ENCODE peak calls at places on chromosome 3, in four cellular contexts. One of them, this sample, is unnamed.

GRCh38 chr3:120147072-120147871 is 53.0 kb upstream of the GSK3B start:
- DNase-seq in activated effector memory CD4-positive, alpha-beta T cell treated with Interleukin-2 at 50 U/mL for 16 hours: peak; percentile 10
- DNase-seq in GM04504: no peak
- DNase-seq in PC-3: peak; percentile 85
- DNase-seq in this sample: no peak

GRCh38 chr3:6928064-6928463 is 67.1 kb downstream of the GRM7 start:
- DNase-seq in PC-3: peak; percentile 46
- DNase-seq in activated effector memory CD4-positive, alpha-beta T cell treated with Interleukin-2 at 50 U/mL for 16 hours: no peak
- DNase-seq in GM04504: no peak
- DNase-seq in this sample: no peak

GRCh38 chr3:47385796-47386195 is 5.0 kb downstream of the PTPN23 start:
- DNase-seq in PC-3: no peak
- DNase-seq in activated effector memory CD4-positive, alpha-beta T cell treated with Interleukin-2 at 50 U/mL for 16 hours: no peak
- DNase-seq in GM04504: no peak
- DNase-seq in this sample: no peak

GRCh38 chr3:79367066-79367465 is 400.7 kb downstream of the ROBO1 start:
- DNase-seq in PC-3: peak; percentile 11
- DNase-seq in activated effector memory CD4-positive, alpha-beta T cell treated with Interleukin-2 at 50 U/mL for 16 hours: no peak
- DNase-seq in GM04504: no peak
- DNase-seq in this sample: no peak

GRCh38 chr3:99439892-99440291 is 198.5 kb upstream of the COL8A1 start:
- DNase-seq in activated effector memory CD4-positive, alpha-beta T cell treated with Interleukin-2 at 50 U/mL for 16 hours: no peak
- DNase-seq in GM04504: peak; percentile 42
- DNase-seq in PC-3: no peak
- DNase-seq in this sample: no peak

GRCh38 chr3:115989927-115990326 is 366.6 kb downstream of the GAP43 start:
- DNase-seq in activated effector memory CD4-positive, alpha-beta T cell treated with Interleukin-2 at 50 U/mL for 16 hours: no peak
- DNase-seq in PC-3: no peak
- DNase-seq in GM04504: peak; percentile 53
- DNase-seq in this sample: no peak

GRCh38 chr3:195770081-195770840 is 41.5 kb downstream of the MUC4 start:
- DNase-seq in PC-3: no peak
- DNase-seq in activated effector memory CD4-positive, alpha-beta T cell treated with Interleukin-2 at 50 U/mL for 16 hours: no peak
- DNase-seq in GM04504: no peak
- DNase-seq in this sample: peak; percentile 7

GRCh38 chr3:64647825-64648224 is 40.0 kb downstream of the ADAMTS9 start:
- DNase-seq in activated effector memory CD4-positive, alpha-beta T cell treated with Interleukin-2 at 50 U/mL for 16 hours: no peak
- DNase-seq in PC-3: no peak
- DNase-seq in GM04504: no peak
- DNase-seq in this sample: no peak

GRCh38 chr3:131503328-131503650 is 518 bp upstream of the MRPL3 start:
- DNase-seq in activated effector memory CD4-positive, alpha-beta T cell treated with Interleukin-2 at 50 U/mL for 16 hours: no peak
- DNase-seq in PC-3: no peak
- DNase-seq in GM04504: peak; percentile 53
- DNase-seq in this sample: no peak

GRCh38 chr3:14899993-14900618 is 47.3 kb upstream of the NR2C2 start:
- DNase-seq in activated effector memory CD4-positive, alpha-beta T cell treated with Interleukin-2 at 50 U/mL for 16 hours: no peak
- DNase-seq in GM04504: no peak
- DNase-seq in PC-3: no peak
- DNase-seq in this sample: no peak

GRCh38 chr3:108835101-108835500 is 12.5 kb downstream of the TRAT1 start:
- DNase-seq in PC-3: no peak
- DNase-seq in GM04504: no peak
- DNase-seq in activated effector memory CD4-positive, alpha-beta T cell treated with Interleukin-2 at 50 U/mL for 16 hours: no peak
- DNase-seq in this sample: no peak

GRCh38 chr3:155364492-155364891 is 71.0 kb upstream of the STRIT1 start:
- DNase-seq in activated effector memory CD4-positive, alpha-beta T cell treated with Interleukin-2 at 50 U/mL for 16 hours: no peak
- DNase-seq in PC-3: no peak
- DNase-seq in GM04504: no peak
- DNase-seq in this sample: no peak

GRCh38 chr3:150177673-150178378 is 207.1 kb upstream of the PFN2 start:
- DNase-seq in GM04504: peak; percentile 40
- DNase-seq in PC-3: peak; percentile 56
- DNase-seq in activated effector memory CD4-positive, alpha-beta T cell treated with Interleukin-2 at 50 U/mL for 16 hours: no peak
- DNase-seq in this sample: no peak

GRCh38 chr3:38002291-38002876 is 11.8 kb downstream of the VILL start:
- DNase-seq in PC-3: no peak
- DNase-seq in activated effector memory CD4-positive, alpha-beta T cell treated with Interleukin-2 at 50 U/mL for 16 hours: no peak
- DNase-seq in GM04504: no peak
- DNase-seq in this sample: no peak

GRCh38 chr3:48077835-48078234 is 61.6 kb upstream of the MAP4 start:
- DNase-seq in PC-3: peak; percentile 25
- DNase-seq in GM04504: peak; percentile 45
- DNase-seq in activated effector memory CD4-positive, alpha-beta T cell treated with Interleukin-2 at 50 U/mL for 16 hours: no peak
- DNase-seq in this sample: no peak

GRCh38 chr3:141393151-141394076 is 25.1 kb downstream of the ZBTB38 start:
- DNase-seq in PC-3: no peak
- DNase-seq in activated effector memory CD4-positive, alpha-beta T cell treated with Interleukin-2 at 50 U/mL for 16 hours: no peak
- DNase-seq in GM04504: no peak
- DNase-seq in this sample: peak; percentile 67

GRCh38 chr3:46397111-46397510 is 9.8 kb downstream of the CCR5AS start:
- DNase-seq in PC-3: no peak
- DNase-seq in GM04504: no peak
- DNase-seq in activated effector memory CD4-positive, alpha-beta T cell treated with Interleukin-2 at 50 U/mL for 16 hours: no peak
- DNase-seq in this sample: no peak

GRCh38 chr3:186226466-186226865 is 117.6 kb upstream of the ETV5 start:
- DNase-seq in GM04504: no peak
- DNase-seq in PC-3: no peak
- DNase-seq in activated effector memory CD4-positive, alpha-beta T cell treated with Interleukin-2 at 50 U/mL for 16 hours: no peak
- DNase-seq in this sample: no peak

GRCh38 chr3:159854500-159855124 is 134.0 kb upstream of the IL12A start:
- DNase-seq in activated effector memory CD4-positive, alpha-beta T cell treated with Interleukin-2 at 50 U/mL for 16 hours: no peak
- DNase-seq in PC-3: peak; percentile 91
- DNase-seq in GM04504: peak; percentile 81
- DNase-seq in this sample: no peak

GRCh38 chr3:61560452-61561373 is 658 bp upstream of the PTPRG start:
- DNase-seq in activated effector memory CD4-positive, alpha-beta T cell treated with Interleukin-2 at 50 U/mL for 16 hours: no peak
- DNase-seq in PC-3: no peak
- DNase-seq in GM04504: peak; percentile 66
- DNase-seq in this sample: peak; percentile 79